ENCODE peak calls at places on chromosome 5, in six cellular contexts. Z is GM12878; L is heart right ventricle; G is CD4-positive, alpha-beta memory T cell; X is cardiac muscle cell; E is dorsolateral prefrontal cortex. D is an unnamed sample.

GRCh38 chr5:103542441-103542840 is 20.1 kb downstream of the NUDT12 start:
- DNase-seq in Z (no peak), L (no peak), G (no peak), X (no peak), E (no peak), D (no peak)

GRCh38 chr5:170470275-170470674 is 33.5 kb upstream of the KCNIP1 start:
- DNase-seq in Z (no peak), L (no peak), G (no peak), X (no peak), E (no peak), D (no peak)

GRCh38 chr5:129382921-129383672 is 77.0 kb upstream of the ADAMTS19 start:
- DNase-seq in Z (no peak), L (no peak), G (no peak), X (no peak), E (no peak), D (no peak)

GRCh38 chr5:72378636-72379289 is 58.6 kb downstream of the PTCD2 start:
- DNase-seq in Z (no peak), L (peak), G (no peak), X (no peak), E (no peak), D (no peak)

GRCh38 chr5:16350816-16351215 is 114.8 kb downstream of the ZNF622 start:
- DNase-seq in Z (no peak), L (peak), G (no peak), X (no peak), E (no peak), D (no peak)

GRCh38 chr5:133945561-133945960 is 22.9 kb downstream of the C5orf15 start:
- DNase-seq in Z (no peak), L (no peak), G (no peak), X (no peak), E (no peak), D (no peak)

GRCh38 chr5:64502181-64502580 is 3.6 kb upstream of the RGS7BP start:
- DNase-seq in Z (no peak), L (no peak), G (no peak), X (peak), E (no peak), D (no peak)

GRCh38 chr5:122102825-122103224 is 24.8 kb upstream of the LOX start:
- DNase-seq in Z (no peak), L (no peak), G (no peak), X (no peak), E (no peak), D (no peak)

GRCh38 chr5:145975361-145976066 is 39.1 kb downstream of the SH3RF2 start:
- DNase-seq in Z (no peak), L (no peak), G (no peak), X (peak), E (no peak), D (no peak)

GRCh38 chr5:11681796-11682195 is 222.4 kb downstream of the CTNND2 start:
- DNase-seq in Z (no peak), L (no peak), G (no peak), X (no peak), E (no peak), D (no peak)

GRCh38 chr5:71880531-71880930 is 161.5 kb downstream of the CARTPT start:
- DNase-seq in Z (no peak), L (no peak), G (no peak), X (no peak), E (no peak), D (no peak)

GRCh38 chr5:157735991-157736390 is 4.8 kb downstream of the THG1L start:
- DNase-seq in Z (no peak), L (no peak), G (no peak), X (no peak), E (no peak), D (no peak)

GRCh38 chr5:115621365-115621900 is 4.4 kb downstream of the TMED7 start:
- DNase-seq in Z (no peak), L (no peak), G (no peak), X (no peak), E (no peak), D (no peak)

GRCh38 chr5:15834596-15835245 is 334.7 kb downstream of the FBXL7 start:
- DNase-seq in Z (no peak), L (no peak), G (no peak), X (no peak), E (no peak), D (no peak)

GRCh38 chr5:82792001-82792615 is 285.1 kb downstream of the TMEM167A start:
- DNase-seq in Z (no peak), L (no peak), G (no peak), X (no peak), E (no peak), D (no peak)

GRCh38 chr5:54719384-54720306 is 202.1 kb downstream of the SNX18 start:
- DNase-seq in Z (no peak), L (peak), G (no peak), X (peak), E (no peak), D (no peak)

GRCh38 chr5:80245986-80246781 is 9.7 kb downstream of the SERINC5 start:
- DNase-seq in Z (no peak), L (no peak), G (no peak), X (no peak), E (no peak), D (no peak)
- H3K27ac ChIP-seq in Z (peak), L (peak), G (peak), X (peak), E (peak), D (peak)

GRCh38 chr5:132466453-132467291 is 23.9 kb downstream of the IRF1 start:
- DNase-seq in Z (peak), L (no peak), G (peak), X (no peak), E (no peak), D (peak)
- H3K4me3 ChIP-seq in Z (peak), L (no peak), G (peak), X (no peak), E (no peak), D (peak)

GRCh38 chr5:14181299-14181968 is 38.3 kb downstream of the TRIO start:
- DNase-seq in Z (no peak), L (no peak), G (no peak), X (no peak), E (no peak), D (no peak)
- H3K27ac ChIP-seq in Z (no peak), L (no peak), G (no peak), X (no peak), E (no peak), D (no peak)

DNA sequence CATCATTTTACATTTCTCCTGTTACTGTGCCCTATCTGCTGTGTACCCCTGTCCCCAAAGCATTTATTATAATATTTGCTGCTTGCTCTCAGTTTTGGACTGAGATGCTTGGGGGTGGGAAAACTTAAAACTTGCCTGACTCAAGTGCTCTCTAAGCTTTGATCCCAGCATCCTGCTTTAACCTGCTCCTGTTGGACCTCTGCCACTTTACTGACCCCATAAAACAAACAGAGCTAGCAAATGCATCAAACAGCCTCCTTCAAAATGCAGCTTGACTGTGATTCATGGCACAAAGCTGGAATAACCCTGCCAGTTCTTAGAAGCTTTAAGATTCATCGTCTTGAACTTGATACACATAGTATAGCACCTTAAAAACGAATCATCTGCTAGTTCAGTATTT is 212.5 kb downstream of the DEPDC1B start:
- DNase-seq in Z (no peak), L (no peak), G (no peak), X (no peak), E (no peak), D (no peak)
- H3K4me3 ChIP-seq in Z (no peak), L (no peak), G (no peak), X (no peak), E (peak), D (no peak)

GRCh38 chr5:112227911-112228631 is 191.0 kb downstream of the EPB41L4A start:
- DNase-seq in Z (no peak), L (no peak), G (no peak), X (peak), E (no peak), D (no peak)

GRCh38 chr5:112232651-112233050 is 186.4 kb downstream of the EPB41L4A start:
- DNase-seq in Z (no peak), L (no peak), G (no peak), X (no peak), E (no peak), D (no peak)

GRCh38 chr5:112226215-112226614 is 192.9 kb downstream of the EPB41L4A start:
- DNase-seq in Z (no peak), L (no peak), G (no peak), X (no peak), E (no peak), D (no peak)

GRCh38 chr5:112234000-112234399 is 185.1 kb downstream of the EPB41L4A start:
- DNase-seq in Z (no peak), L (no peak), G (no peak), X (no peak), E (no peak), D (no peak)

DNA sequence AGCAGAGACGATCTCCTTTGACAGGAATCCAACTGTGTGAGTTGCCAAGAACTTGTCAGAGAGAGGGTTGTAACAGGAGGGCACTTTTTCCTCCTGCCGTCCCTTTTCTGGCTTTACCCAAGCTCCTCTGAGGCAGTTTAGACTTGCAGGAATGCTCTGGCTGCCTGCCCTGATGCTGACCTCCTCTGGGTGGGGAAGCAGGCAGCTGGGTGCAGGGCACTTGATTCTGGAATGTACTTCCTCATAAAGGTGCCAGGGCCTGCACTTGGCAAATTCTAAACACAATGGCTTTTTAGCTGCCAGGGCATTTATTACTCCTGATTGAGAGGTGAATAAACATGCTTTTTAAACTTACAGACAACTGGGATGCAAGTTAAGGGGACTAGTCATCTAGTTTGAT is 190.4 kb downstream of the EPB41L4A start:
- DNase-seq in Z (no peak), L (peak), G (no peak), X (peak), E (no peak), D (no peak)
- H3K27ac ChIP-seq in Z (no peak), L (no peak), G (no peak), X (peak), E (no peak), D (no peak)

GRCh38 chr5:176817864-176818377 is 7.6 kb downstream of the UNC5A start:
- DNase-seq in Z (no peak), L (no peak), G (no peak), X (peak), E (peak), D (no peak)
- H3K4me3 ChIP-seq in Z (no peak), L (peak), G (no peak), X (peak), E (peak), D (peak)

GRCh38 chr5:159103086-159103485 is 3.4 kb upstream of the EBF1 start:
- DNase-seq in Z (no peak), L (no peak), G (no peak), X (no peak), E (no peak), D (no peak)
- H3K27ac ChIP-seq in Z (no peak), L (no peak), G (no peak), X (no peak), E (no peak), D (no peak)

GRCh38 chr5:175047048-175047447 is 322.7 kb downstream of the MSX2 start:
- DNase-seq in Z (no peak), L (no peak), G (no peak), X (no peak), E (no peak), D (no peak)

DNA sequence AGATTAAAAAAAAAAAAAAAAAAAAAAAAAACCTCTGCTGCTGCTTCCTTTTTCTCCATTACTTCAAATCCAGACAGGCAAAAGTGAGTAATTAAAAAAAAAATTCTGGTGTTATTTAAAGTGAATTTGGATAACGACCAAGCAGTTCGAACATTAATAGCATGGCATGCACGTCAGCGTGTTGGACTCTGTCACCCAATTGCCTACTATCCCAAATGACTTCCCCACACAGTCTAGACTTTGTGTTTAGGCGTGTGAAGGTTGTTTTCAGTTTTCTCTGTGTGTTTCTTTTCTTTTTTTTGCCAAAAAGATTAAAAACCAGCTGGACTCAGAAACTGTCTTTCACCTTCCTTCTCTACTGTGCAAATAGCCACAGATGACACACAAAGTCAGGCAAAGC is 321.4 kb downstream of the MSX2 start:
- DNase-seq in Z (no peak), L (no peak), G (no peak), X (no peak), E (no peak), D (no peak)
- H3K4me3 ChIP-seq in Z (no peak), L (no peak), G (no peak), X (no peak), E (no peak), D (no peak)

GRCh38 chr5:124581866-124582650 is 164.4 kb downstream of the ZNF608 start:
- DNase-seq in Z (no peak), L (no peak), G (no peak), X (no peak), E (no peak), D (no peak)
- H3K27ac ChIP-seq in Z (no peak), L (no peak), G (no peak), X (peak), E (peak), D (no peak)